ENCODE peak calls at places on chromosomes 3 and 15, in nine cellular contexts. Z, E, A, N, D, M, Q, J and O are unnamed samples. For H3K9me3, the result is how much of the 10 kb centered on the place peaks cover.

GRCh38 chr3:62378329-62378789 is 5.0 kb upstream of the FEZF2 start:
- DNase-seq in Z (no peak), E (no peak), A (no peak), N (no peak), D (no peak), M (no peak), Q (no peak), J (no peak), O (no peak)

GRCh38 chr3:49929333-49930240 is at the start of gene MON1A:
- DNase-seq in Z (peak), E (peak), A (peak), N (peak), D (peak), M (peak), Q (peak), J (peak), O (peak)

GRCh38 chr3:159669024-159669476 is 319.6 kb upstream of the IL12A start:
- DNase-seq in Z (no peak), E (no peak), A (peak), N (peak), D (no peak), M (no peak), Q (no peak), J (no peak), O (no peak)

GRCh38 chr15:66932634-66933024 is 132.8 kb upstream of the SMAD3 start:
- DNase-seq in Z (no peak), E (no peak), A (no peak), N (no peak), D (no peak), M (no peak), Q (no peak), J (no peak), O (no peak)

GRCh38 chr3:48662753-48663488 is at the start of gene CELSR3:
- DNase-seq in Z (peak), E (peak), A (peak), N (peak), D (peak), M (peak), Q (peak), J (peak), O (peak)

GRCh38 chr3:143586565-143586964 is 261.7 kb downstream of the SLC9A9 start:
- DNase-seq in Z (no peak), E (peak), A (no peak), N (no peak), D (no peak), M (no peak), Q (no peak), J (no peak), O (no peak)

GRCh38 chr15:95018888-95019545 is 787.7 kb downstream of the MCTP2 start:
- DNase-seq in Z (no peak), E (no peak), A (peak), N (peak), D (no peak), M (no peak), Q (no peak), J (no peak), O (no peak)

GRCh38 chr3:43766672-43767465 is 76.1 kb downstream of the ABHD5 start:
- DNase-seq in Z (no peak), E (no peak), A (peak), N (peak), D (no peak), M (no peak), Q (no peak), J (no peak), O (no peak)

GRCh38 chr15:91192285-91193058 is 92.4 kb downstream of the SV2B start:
- DNase-seq in Z (no peak), E (no peak), A (no peak), N (no peak), D (no peak), M (no peak), Q (no peak), J (no peak), O (no peak)

GRCh38 chr3:39601241-39601640 is 133.8 kb downstream of the MOBP start:
- DNase-seq in Z (no peak), E (no peak), A (no peak), N (no peak), D (no peak), M (no peak), Q (no peak), J (no peak), O (no peak)

GRCh38 chr15:99432271-99433025 is 133.3 kb upstream of the MEF2A start:
- DNase-seq in Z (peak), E (no peak), A (no peak), N (no peak), D (peak), M (peak), Q (no peak), J (peak), O (peak)

GRCh38 chr15:41932511-41932910 is 38.7 kb upstream of the SPTBN5 start:
- DNase-seq in Z (no peak), E (no peak), A (no peak), N (no peak), D (no peak), M (no peak), Q (no peak), J (no peak), O (no peak)

GRCh38 chr3:123397921-123398785 is 50.7 kb downstream of the ADCY5 start:
- DNase-seq in Z (no peak), E (no peak), A (no peak), N (no peak), D (no peak), M (no peak), Q (no peak), J (no peak), O (no peak)

GRCh38 chr3:124057453-124057852 is 65.5 kb upstream of the ROPN1 start:
- DNase-seq in Z (peak), E (no peak), A (no peak), N (no peak), D (no peak), M (peak), Q (peak), J (peak), O (no peak)

GRCh38 chr3:16516695-16517481 is 3.4 kb upstream of the RFTN1 start:
- DNase-seq in Z (peak), E (no peak), A (peak), N (peak), D (no peak), M (no peak), Q (peak), J (peak), O (peak)

GRCh38 chr3:171342200-171342599 is 118.0 kb downstream of the TNIK start:
- DNase-seq in Z (no peak), E (no peak), A (no peak), N (no peak), D (no peak), M (no peak), Q (no peak), J (no peak), O (no peak)

GRCh38 chr3:123636431-123636841 is 51.6 kb upstream of the HACD2 start:
- DNase-seq in Z (no peak), E (no peak), A (no peak), N (no peak), D (no peak), M (no peak), Q (peak), J (no peak), O (peak)

GRCh38 chr3:58563386-58564035 is 13.7 kb downstream of the FAM107A start:
- DNase-seq in Z (no peak), E (no peak), A (peak), N (no peak), D (no peak), M (no peak), Q (no peak), J (no peak), O (no peak)

GRCh38 chr15:100728371-100729201 is 126.2 kb downstream of the ASB7 start:
- DNase-seq in Z (no peak), E (no peak), A (no peak), N (no peak), D (no peak), M (no peak), Q (no peak), J (peak), O (peak)

GRCh38 chr3:9762871-9763270 is 6.9 kb downstream of the CAMK1 start:
- DNase-seq in Z (no peak), E (no peak), A (no peak), N (no peak), D (no peak), M (no peak), Q (no peak), J (no peak), O (no peak)

GRCh38 chr3:129383292-129383860 is 45.1 kb downstream of the EFCAB12 start:
- DNase-seq in Z (peak), E (peak), A (peak), N (peak), D (peak), M (peak), Q (peak), J (peak), O (peak)

GRCh38 chr3:196772102-196772501 is 32.4 kb downstream of the PAK2 start:
- DNase-seq in Z (no peak), E (no peak), A (no peak), N (no peak), D (no peak), M (no peak), Q (no peak), J (no peak), O (peak)

GRCh38 chr15:34318277-34319079 is 19.1 kb downstream of the SLC12A6 start:
- DNase-seq in Z (peak), E (peak), A (peak), N (peak), D (peak), M (peak), Q (peak), J (peak), O (peak)

GRCh38 chr15:97761124-97761523 is 199.4 kb upstream of the ARRDC4 start:
- DNase-seq in Z (no peak), E (no peak), A (no peak), N (no peak), D (no peak), M (no peak), Q (no peak), J (no peak), O (no peak)

GRCh38 chr3:35523838-35524237 is 115.5 kb upstream of the ARPP21 start:
- DNase-seq in Z (no peak), E (no peak), A (peak), N (no peak), D (no peak), M (no peak), Q (no peak), J (no peak), O (no peak)

GRCh38 chr3:143700431-143700975 is 147.8 kb downstream of the SLC9A9 start:
- DNase-seq in Z (no peak), E (no peak), A (no peak), N (no peak), D (no peak), M (no peak), Q (no peak), J (no peak), O (no peak)

GRCh38 chr3:53680026-53680425 is 166.2 kb downstream of the CHDH start:
- DNase-seq in Z (peak), E (peak), A (no peak), N (peak), D (no peak), M (no peak), Q (peak), J (peak), O (no peak)

GRCh38 chr3:24393316-24393715 is 101.3 kb downstream of the THRB start:
- DNase-seq in Z (no peak), E (no peak), A (no peak), N (no peak), D (no peak), M (no peak), Q (no peak), J (no peak), O (no peak)

GRCh38 chr3:177753498-177754155 is 556.3 kb upstream of the TBL1XR1 start:
- DNase-seq in Z (peak), E (no peak), A (peak), N (peak), D (peak), M (peak), Q (peak), J (peak), O (no peak)
- H3K9me3 ChIP-seq in Z (under half), E (under half), A (under half), N (under half), D (under half), M (under half), Q (under half), J (under half), O (under half)

GRCh38 chr3:175940881-175941280 is 1081.7 kb downstream of the NAALADL2 start:
- DNase-seq in Z (no peak), E (no peak), A (peak), N (no peak), D (no peak), M (no peak), Q (peak), J (no peak), O (peak)
- TF ChIP-seq CTCF in Z (no peak), E (no peak), A (peak), N (no peak), D (no peak), M (no peak), Q (no peak), J (no peak), O (peak)

GRCh38 chr15:36370735-36371115 is 208.7 kb upstream of the CDIN1 start:
- DNase-seq in Z (no peak), E (no peak), A (peak), N (peak), D (no peak), M (no peak), Q (no peak), J (no peak), O (no peak)
- H3K27ac ChIP-seq in Z (no peak), E (no peak), A (peak), N (no peak), D (no peak), M (no peak), Q (no peak), J (no peak), O (no peak)

GRCh38 chr3:51394541-51394940 is 3.5 kb downstream of the RBM15B start:
- DNase-seq in Z (no peak), E (no peak), A (no peak), N (no peak), D (no peak), M (no peak), Q (no peak), J (no peak), O (no peak)

GRCh38 chr3:51392301-51393095 is 1.4 kb downstream of the RBM15B start:
- DNase-seq in Z (no peak), E (no peak), A (no peak), N (no peak), D (no peak), M (no peak), Q (no peak), J (no peak), O (no peak)

GRCh38 chr3:51393096-51393495 is 2.0 kb downstream of the RBM15B start:
- DNase-seq in Z (no peak), E (no peak), A (no peak), N (no peak), D (no peak), M (no peak), Q (no peak), J (no peak), O (no peak)

GRCh38 chr3:51391566-51392300 is 648 bp downstream of the RBM15B start:
- DNase-seq in Z (no peak), E (no peak), A (peak), N (peak), D (peak), M (no peak), Q (no peak), J (no peak), O (no peak)

DNA sequence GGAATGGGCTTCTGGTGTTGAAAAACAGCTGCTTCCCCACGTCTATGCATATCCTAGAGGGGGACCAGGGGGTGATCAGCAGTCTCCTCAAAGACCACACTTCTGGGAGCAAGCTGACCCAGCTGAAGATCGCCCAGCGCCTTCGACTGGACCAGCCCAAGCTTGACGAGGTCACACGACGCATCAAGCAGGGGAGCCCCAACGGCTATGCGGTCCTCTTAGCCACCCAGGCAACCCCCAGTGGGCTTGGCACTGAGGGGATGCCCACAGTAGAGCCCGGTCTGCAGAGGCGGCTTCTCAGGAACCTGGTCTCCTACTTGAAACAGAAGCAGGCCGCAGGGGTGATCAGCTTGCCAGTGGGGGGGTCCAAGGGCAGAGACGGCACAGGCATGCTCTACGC is 2.5 kb downstream of the RBM15B start:
- DNase-seq in Z (no peak), E (no peak), A (no peak), N (no peak), D (no peak), M (no peak), Q (no peak), J (no peak), O (no peak)
- H3K9me3 ChIP-seq in Z (under half), E (under half), A (under half), N (under half), D (under half), M (under half), Q (under half), J (under half), O (under half)